ENCODE peak calls at places on chromosomes 5 and 9, in ten cellular contexts. M is neural crest cell; G is astrocyte of the spinal cord; R is SJSA1; I is stimulated activated CD4-positive, alpha-beta T cell treated with anti-CD3 and anti-CD28 coated beads, Interleukin-2, amount 100 ng/mL, for 48 hours; U is sciatic nerve; K is NCI-H774; H is caudate nucleus; A is H4; N is HEK293T. D is an unnamed sample.

GRCh38 chr5:74290634-74291033 is 349.9 kb downstream of the ENC1 start:
- DNase-seq in R (no peak), H (no peak), N (no peak), I (no peak), G (no peak), U (no peak), K (no peak), M (no peak), A (no peak), D (no peak)

GRCh38 chr9:110520120-110520701 is 59.3 kb downstream of the SVEP1 start:
- DNase-seq in N (no peak), K (no peak), A (no peak), M (no peak), U (no peak), R (no peak), G (no peak), I (no peak), H (no peak), D (no peak)

GRCh38 chr5:462051-462481 is 19.1 kb downstream of the EXOC3 start:
- DNase-seq in H (no peak), K (no peak), I (no peak), R (peak; percentile 30), N (no peak), U (peak; percentile 47), M (no peak), A (no peak), G (no peak), D (no peak)

GRCh38 chr5:111143910-111144309 is 51.8 kb downstream of the WDR36 start:
- DNase-seq in G (peak; percentile 85), R (peak; percentile 53), A (peak; percentile 90), H (no peak), K (no peak), N (no peak), U (peak; percentile 84), I (no peak), M (no peak), D (peak; percentile 96)

GRCh38 chr9:3664044-3664443 is 138.2 kb upstream of the RFX3 start:
- DNase-seq in M (no peak), G (no peak), H (no peak), U (no peak), N (no peak), K (no peak), R (no peak), A (no peak), I (no peak), D (peak; percentile 29)

GRCh38 chr5:72185717-72186388 is 78.6 kb downstream of the MAP1B start:
- DNase-seq in G (peak; percentile 58), M (no peak), I (no peak), A (no peak), K (no peak), H (no peak), R (no peak), N (no peak), U (no peak), D (no peak)

GRCh38 chr9:107390319-107390718 is 99.2 kb downstream of the KLF4 start:
- DNase-seq in H (no peak), I (no peak), R (no peak), M (no peak), A (no peak), U (no peak), G (no peak), N (no peak), K (no peak), D (no peak)

GRCh38 chr5:963673-964531 is 44.7 kb upstream of the NKD2 start:
- DNase-seq in U (peak; percentile 56), K (no peak), G (no peak), M (no peak), I (peak; percentile 34), N (no peak), R (peak; percentile 51), H (no peak), A (no peak), D (no peak)

GRCh38 chr9:132748450-132748849 is 78.2 kb downstream of the GTF3C4 start:
- DNase-seq in H (no peak), R (no peak), M (no peak), N (no peak), I (no peak), G (no peak), U (no peak), K (no peak), A (no peak), D (peak; percentile 34)

GRCh38 chr9:135517407-135517822 is 3.8 kb upstream of the LCN1 start:
- DNase-seq in M (no peak), U (peak; percentile 45), G (no peak), H (no peak), N (no peak), K (no peak), A (no peak), R (peak; percentile 22), I (no peak), D (no peak)

GRCh38 chr5:179870403-179870903 is 11.8 kb upstream of the MRNIP start:
- DNase-seq in G (peak; percentile 24), I (no peak), K (no peak), U (peak; percentile 81), A (no peak), R (peak; percentile 77), H (no peak), N (peak; percentile 73), M (no peak), D (peak; percentile 11)

GRCh38 chr5:133882107-133882695 is 86.2 kb downstream of the C5orf15 start:
- DNase-seq in G (no peak), M (no peak), I (no peak), A (no peak), U (no peak), K (peak; percentile 9), R (no peak), N (no peak), H (no peak), D (no peak)

GRCh38 chr5:94241288-94241651 is 377.1 kb downstream of the KIAA0825 start:
- DNase-seq in M (no peak), N (no peak), H (no peak), G (peak; percentile 58), U (no peak), A (no peak), I (no peak), R (no peak), K (no peak), D (peak; percentile 22)

GRCh38 chr9:108167136-108167900 is 677.7 kb upstream of the KLF4 start:
- DNase-seq in A (no peak), G (no peak), R (no peak), M (no peak), N (no peak), K (no peak), U (no peak), I (no peak), H (no peak), D (no peak)

GRCh38 chr5:166722939-166723338 is 1568.5 kb upstream of the WWC1 start:
- DNase-seq in M (no peak), U (no peak), K (no peak), R (no peak), A (peak; percentile 76), G (peak; percentile 55), N (no peak), I (no peak), H (no peak), D (no peak)

GRCh38 chr9:91734371-91734981 is 215.6 kb downstream of the ROR2 start:
- DNase-seq in U (peak; percentile 83), H (peak; percentile 10), I (peak; percentile 70), R (peak; percentile 59), M (peak; percentile 86), N (peak; percentile 81), G (peak; percentile 32), K (peak; percentile 7), A (peak; percentile 23), D (peak; percentile 52)

GRCh38 chr5:178340637-178341036 is 108.0 kb upstream of the PHYKPL start:
- DNase-seq in I (no peak), G (no peak), N (no peak), M (no peak), K (no peak), A (no peak), R (no peak), H (no peak), U (peak; percentile 41), D (no peak)

GRCh38 chr5:100595152-100595811 is 60.1 kb downstream of the FAM174A start:
- DNase-seq in G (peak; percentile 97), I (no peak), M (no peak), K (no peak), U (no peak), N (no peak), A (peak; percentile 97), H (no peak), R (peak; percentile 76), D (peak; percentile 97)

GRCh38 chr9:135463140-135463539 is 16.4 kb upstream of the PPP1R26 start:
- DNase-seq in I (no peak), H (no peak), A (peak; percentile 22), M (no peak), R (peak; percentile 63), G (peak; percentile 34), N (no peak), K (no peak), U (no peak), D (peak; percentile 28)

GRCh38 chr9:21906878-21907277 is 87.3 kb downstream of the CDKN2A start:
- DNase-seq in M (no peak), G (peak; percentile 65), N (no peak), H (no peak), R (no peak), A (no peak), I (no peak), U (no peak), K (no peak), D (peak; percentile 59)

GRCh38 chr5:124789104-124789605 is 42.7 kb upstream of the ZNF608 start:
- DNase-seq in H (no peak), U (no peak), R (no peak), K (no peak), G (no peak), I (no peak), N (no peak), A (no peak), M (no peak), D (no peak)

GRCh38 chr5:175809531-175810121 is 61.8 kb upstream of the CPLX2 start:
- DNase-seq in N (no peak), H (no peak), G (peak; percentile 63), A (peak; percentile 94), K (no peak), U (no peak), M (no peak), R (peak; percentile 95), I (no peak), D (peak; percentile 69)

GRCh38 chr5:91182763-91183162 is 200.4 kb downstream of the ARRDC3 start:
- DNase-seq in K (no peak), A (no peak), H (no peak), I (no peak), N (no peak), G (no peak), R (no peak), U (no peak), M (no peak), D (no peak)

GRCh38 chr9:114078021-114078780 is at the start of gene AMBP:
- DNase-seq in R (no peak), G (no peak), K (no peak), H (no peak), U (no peak), A (no peak), I (no peak), N (no peak), M (no peak), D (no peak)

GRCh38 chr9:133780404-133780945 is 42.3 kb upstream of the SARDH start:
- DNase-seq in N (no peak), A (no peak), M (no peak), U (no peak), H (no peak), R (no peak), G (no peak), K (no peak), I (no peak), D (no peak)

GRCh38 chr9:125529107-125529506 is 177.9 kb downstream of the MAPKAP1 start:
- DNase-seq in U (no peak), I (no peak), G (no peak), H (no peak), M (no peak), N (no peak), K (no peak), A (no peak), R (no peak), D (no peak)

GRCh38 chr5:112012112-112012511 is 255.1 kb upstream of the NREP start:
- DNase-seq in U (no peak), K (no peak), H (no peak), A (peak; percentile 87), M (no peak), G (peak; percentile 22), N (no peak), R (peak; percentile 63), I (no peak), D (no peak)

GRCh38 chr5:104512063-104512798 is 949.6 kb upstream of the NUDT12 start:
- DNase-seq in N (no peak), I (no peak), R (no peak), H (no peak), M (no peak), K (no peak), A (no peak), U (no peak), G (peak; percentile 36), D (no peak)

D was measured in brain microvascular endothelial cell.